ENCODE peak calls at places on chromosomes 3 and 15, in nine cellular contexts. R, O, S, F, Z, L, G, E and W are unnamed samples.

GRCh38 chr3:147797095-147797494 is 387.9 kb downstream of the ZIC1 start:
- DNase-seq in R (no peak), O (no peak), S (no peak), F (no peak), Z (no peak), L (no peak), G (no peak), E (no peak), W (no peak)

GRCh38 chr3:133426721-133427120 is 26.9 kb downstream of the BFSP2 start:
- DNase-seq in R (no peak), O (no peak), S (peak), F (no peak), Z (peak), L (peak), G (no peak), E (no peak), W (no peak)

GRCh38 chr3:4834403-4834866 is 144.8 kb upstream of the BHLHE40 start:
- DNase-seq in R (peak), O (no peak), S (no peak), F (no peak), Z (no peak), L (no peak), G (peak), E (peak), W (peak)

GRCh38 chr3:15638193-15638890 is 36.8 kb downstream of the BTD start:
- DNase-seq in R (no peak), O (no peak), S (no peak), F (no peak), Z (no peak), L (no peak), G (no peak), E (no peak), W (no peak)

GRCh38 chr15:80059786-80060489 is 462 bp downstream of the ZFAND6 start:
- DNase-seq in R (peak), O (peak), S (peak), F (no peak), Z (peak), L (no peak), G (peak), E (peak), W (peak)

GRCh38 chr3:142560118-142560517 is 18.4 kb downstream of the ATR start:
- DNase-seq in R (no peak), O (no peak), S (no peak), F (no peak), Z (no peak), L (no peak), G (no peak), E (no peak), W (no peak)

GRCh38 chr3:48402281-48402732 is 27.6 kb downstream of the PLXNB1 start:
- DNase-seq in R (no peak), O (peak), S (peak), F (peak), Z (peak), L (peak), G (no peak), E (no peak), W (no peak)

GRCh38 chr15:56366211-56366610 is 985 bp downstream of the TEX9 start:
- DNase-seq in R (no peak), O (no peak), S (no peak), F (no peak), Z (no peak), L (no peak), G (no peak), E (no peak), W (no peak)

GRCh38 chr3:45656575-45657363 is 32.4 kb upstream of the SACM1L start:
- DNase-seq in R (peak), O (peak), S (peak), F (peak), Z (peak), L (peak), G (peak), E (peak), W (peak)

GRCh38 chr15:31039961-31040360 is 48.5 kb upstream of the MTMR10 start:
- DNase-seq in R (no peak), O (no peak), S (no peak), F (no peak), Z (no peak), L (no peak), G (no peak), E (no peak), W (no peak)

GRCh38 chr3:71536376-71536965 is 47.1 kb downstream of the FOXP1 start:
- DNase-seq in R (no peak), O (no peak), S (peak), F (no peak), Z (peak), L (no peak), G (no peak), E (no peak), W (no peak)

GRCh38 chr15:101294731-101295606 is at the start of gene SNRPA1:
- DNase-seq in R (peak), O (peak), S (peak), F (peak), Z (peak), L (peak), G (peak), E (peak), W (peak)

GRCh38 chr3:63966871-63967270 is 54.7 kb upstream of the SCAANT1 start:
- DNase-seq in R (no peak), O (no peak), S (no peak), F (no peak), Z (no peak), L (no peak), G (no peak), E (no peak), W (no peak)

GRCh38 chr15:51736069-51736468 is 1.4 kb downstream of the LYSMD2 start:
- DNase-seq in R (peak), O (no peak), S (no peak), F (no peak), Z (no peak), L (no peak), G (no peak), E (no peak), W (no peak)

GRCh38 chr15:92711457-92711831 is 55.9 kb upstream of the FAM174B start:
- DNase-seq in R (no peak), O (no peak), S (no peak), F (no peak), Z (no peak), L (no peak), G (no peak), E (no peak), W (no peak)

GRCh38 chr3:71498543-71498942 is 85.0 kb downstream of the FOXP1 start:
- DNase-seq in R (no peak), O (no peak), S (no peak), F (no peak), Z (no peak), L (no peak), G (no peak), E (no peak), W (no peak)

GRCh38 chr15:41116116-41116871 is at the start of gene INO80:
- DNase-seq in R (peak), O (peak), S (peak), F (peak), Z (peak), L (peak), G (peak), E (peak), W (peak)

GRCh38 chr15:38129531-38130199 is 123.0 kb upstream of the SPRED1 start:
- DNase-seq in R (no peak), O (peak), S (peak), F (no peak), Z (peak), L (peak), G (no peak), E (no peak), W (no peak)

GRCh38 chr3:113271189-113271588 is 59.8 kb downstream of the BOC start:
- DNase-seq in R (no peak), O (no peak), S (no peak), F (no peak), Z (no peak), L (no peak), G (no peak), E (no peak), W (no peak)

GRCh38 chr15:66578286-66578875 is 12.6 kb upstream of the LCTL start:
- DNase-seq in R (no peak), O (no peak), S (peak), F (no peak), Z (peak), L (no peak), G (no peak), E (no peak), W (peak)

GRCh38 chr3:48552111-48552911 is 4.3 kb downstream of the PFKFB4 start:
- DNase-seq in R (no peak), O (no peak), S (no peak), F (no peak), Z (no peak), L (no peak), G (no peak), E (no peak), W (no peak)

GRCh38 chr15:85742186-85742751 is 52.5 kb downstream of the KLHL25 start:
- DNase-seq in R (no peak), O (no peak), S (peak), F (no peak), Z (no peak), L (no peak), G (no peak), E (no peak), W (no peak)

GRCh38 chr15:64004059-64004458 is 42.2 kb downstream of the DAPK2 start:
- DNase-seq in R (no peak), O (no peak), S (no peak), F (no peak), Z (no peak), L (no peak), G (no peak), E (no peak), W (no peak)

GRCh38 chr3:65811050-65811766 is 227.5 kb downstream of the MAGI1 start:
- DNase-seq in R (no peak), O (no peak), S (peak), F (no peak), Z (peak), L (no peak), G (no peak), E (no peak), W (no peak)

GRCh38 chr3:88267847-88268246 is 118.1 kb downstream of the C3orf38 start:
- DNase-seq in R (no peak), O (no peak), S (no peak), F (no peak), Z (no peak), L (no peak), G (no peak), E (no peak), W (no peak)

GRCh38 chr15:23532019-23532418 is 33.5 kb upstream of the MKRN3 start:
- DNase-seq in R (no peak), O (no peak), S (peak), F (no peak), Z (peak), L (no peak), G (no peak), E (no peak), W (no peak)

GRCh38 chr3:23778451-23778850 is 27.3 kb upstream of the UBE2E1 start:
- DNase-seq in R (no peak), O (no peak), S (peak), F (no peak), Z (no peak), L (no peak), G (no peak), E (no peak), W (no peak)

GRCh38 chr3:24235121-24235520 is 259.5 kb downstream of the THRB start:
- DNase-seq in R (no peak), O (no peak), S (no peak), F (no peak), Z (peak), L (no peak), G (no peak), E (no peak), W (no peak)

GRCh38 chr3:60182697-60183096 is 1068.6 kb downstream of the FHIT start:
- DNase-seq in R (no peak), O (no peak), S (no peak), F (no peak), Z (no peak), L (no peak), G (no peak), E (no peak), W (no peak)

GRCh38 chr3:187763850-187764648 is 18.8 kb upstream of the BCL6 start:
- DNase-seq in R (no peak), O (no peak), S (no peak), F (no peak), Z (no peak), L (no peak), G (no peak), E (no peak), W (no peak)

GRCh38 chr3:15953841-15954240 is 156.1 kb upstream of the ANKRD28 start:
- DNase-seq in R (no peak), O (no peak), S (no peak), F (no peak), Z (no peak), L (no peak), G (no peak), E (no peak), W (peak)

GRCh38 chr3:140573011-140573410 is 104.9 kb upstream of the TRIM42 start:
- DNase-seq in R (no peak), O (no peak), S (no peak), F (no peak), Z (no peak), L (no peak), G (no peak), E (no peak), W (no peak)

GRCh38 chr3:41961061-41961749 is 698 bp downstream of the ULK4 start:
- DNase-seq in R (peak), O (peak), S (peak), F (peak), Z (peak), L (peak), G (peak), E (peak), W (peak)

GRCh38 chr3:187259171-187259570 is 32.4 kb downstream of the MASP1 start:
- DNase-seq in R (no peak), O (no peak), S (no peak), F (no peak), Z (no peak), L (no peak), G (no peak), E (no peak), W (no peak)

GRCh38 chr3:129305592-129306091 is 27.0 kb downstream of the HMCES start:
- DNase-seq in R (peak), O (peak), S (peak), F (no peak), Z (peak), L (peak), G (peak), E (no peak), W (no peak)

GRCh38 chr3:31132132-31132769 is 237.8 kb upstream of the GADL1 start:
- DNase-seq in R (no peak), O (no peak), S (peak), F (no peak), Z (peak), L (peak), G (no peak), E (no peak), W (peak)